ENCODE peak calls at places on chromosome 1, in six cellular contexts. R is HEK293T, Z is A549, E is GM12878, N is HepG2, J is K562. D is an unnamed sample.

GRCh38 chr1:83034846-83035245 is 964.1 kb downstream of the TTLL7 start:
- DNase-seq in E (no peak), N (no peak), R (no peak), J (no peak), Z (no peak), D (no peak)

GRCh38 chr1:30407862-30408580 is 315.4 kb downstream of the MATN1 start:
- DNase-seq in R (no peak), J (no peak), E (no peak), N (no peak), Z (no peak), D (no peak)

GRCh38 chr1:233790662-233791371 is 113.7 kb upstream of the SLC35F3 start:
- DNase-seq in R (peak), J (peak), E (peak), Z (peak), N (peak), D (peak)

GRCh38 chr1:8571200-8571984 is 246.0 kb downstream of the RERE start:
- DNase-seq in Z (peak), R (no peak), J (peak), E (no peak), N (peak), D (peak)

GRCh38 chr1:70224954-70225353 is 3.8 kb downstream of the SRSF11 start:
- DNase-seq in N (no peak), Z (no peak), E (no peak), R (no peak), J (no peak), D (no peak)

GRCh38 chr1:156673387-156674121 is 3.7 kb downstream of the NES start:
- DNase-seq in N (peak), Z (no peak), E (no peak), R (no peak), J (peak), D (peak)

GRCh38 chr1:20343149-20343936 is 52.7 kb downstream of the VWA5B1 start:
- DNase-seq in E (no peak), N (no peak), Z (no peak), J (peak), R (peak), D (no peak)

GRCh38 chr1:100358210-100358609 is 5.9 kb downstream of the CDC14A start:
- DNase-seq in R (peak), E (no peak), N (no peak), Z (peak), J (no peak), D (no peak)

GRCh38 chr1:29282924-29283803 is 46.8 kb downstream of the PTPRU start:
- DNase-seq in R (peak), N (peak), J (peak), E (no peak), Z (peak), D (peak)

GRCh38 chr1:71986181-71986580 is 296.2 kb downstream of the NEGR1 start:
- DNase-seq in R (no peak), J (no peak), Z (no peak), E (no peak), N (no peak), D (peak)

GRCh38 chr1:67563684-67564083 is 121.3 kb upstream of the GADD45A start:
- DNase-seq in Z (no peak), J (no peak), N (no peak), R (no peak), E (no peak), D (no peak)

GRCh38 chr1:39623053-39623452 is 16.4 kb downstream of the HEYL start:
- DNase-seq in Z (no peak), R (no peak), J (no peak), E (no peak), N (no peak), D (no peak)

GRCh38 chr1:10216148-10216749 is 5.9 kb downstream of the KIF1B start:
- DNase-seq in E (no peak), J (no peak), R (no peak), Z (no peak), N (no peak), D (no peak)

GRCh38 chr1:219179293-219179692 is 5.6 kb downstream of the LYPLAL1 start:
- DNase-seq in J (no peak), E (no peak), N (no peak), Z (no peak), R (no peak), D (peak)

GRCh38 chr1:93111561-93111960 is 32.5 kb downstream of the MTF2 start:
- DNase-seq in N (no peak), E (no peak), R (no peak), Z (no peak), J (no peak), D (peak)

GRCh38 chr1:31669786-31670582 is 25.3 kb upstream of the PEF1 start:
- DNase-seq in E (no peak), R (no peak), Z (peak), J (peak), N (no peak), D (peak)

GRCh38 chr1:152870831-152871730 is 7.0 kb upstream of the SMCP start:
- DNase-seq in E (no peak), Z (peak), R (peak), N (peak), J (peak), D (peak)

GRCh38 chr1:97980530-97980929 is 59.7 kb upstream of the DPYD start:
- DNase-seq in N (no peak), Z (no peak), E (no peak), J (no peak), R (no peak), D (no peak)

GRCh38 chr1:109655624-109656519 is at the start of gene GSTM4:
- DNase-seq in N (peak), R (peak), Z (peak), J (peak), E (peak), D (peak)

GRCh38 chr1:28044399-28044798 is 44.0 kb downstream of the EYA3 start:
- DNase-seq in J (no peak), N (no peak), Z (no peak), R (no peak), E (no peak), D (no peak)

GRCh38 chr1:160954158-160955104 is at the start of gene ITLN2:
- DNase-seq in E (peak), J (peak), R (peak), Z (peak), N (peak), D (peak)

GRCh38 chr1:111179968-111180533 is 20.4 kb downstream of the DENND2D start:
- DNase-seq in J (no peak), N (no peak), E (no peak), R (no peak), Z (no peak), D (no peak)

GRCh38 chr1:67339623-67340343 is 32.1 kb downstream of the IL12RB2 start:
- DNase-seq in Z (peak), N (no peak), R (peak), J (peak), E (peak), D (peak)

GRCh38 chr1:148264374-148265276 is 112.5 kb upstream of the NBPF11 start:
- DNase-seq in Z (peak), E (no peak), J (peak), R (peak), N (no peak), D (peak)

GRCh38 chr1:228101994-228102790 is 933 bp downstream of the C1orf35 start:
- DNase-seq in J (peak), Z (peak), R (peak), N (no peak), E (no peak), D (no peak)
- TF ChIP-seq BHLHE40 in J (no peak), Z (no peak), R (no peak), N (no peak), E (no peak), D (no peak)

GRCh38 chr1:41474490-41475271 is 9.8 kb downstream of the EDN2 start:
- DNase-seq in N (no peak), Z (no peak), J (no peak), E (no peak), R (no peak), D (no peak)
- TF ChIP-seq BHLHE40 in N (no peak), Z (no peak), J (no peak), E (no peak), R (no peak), D (no peak)

DNA sequence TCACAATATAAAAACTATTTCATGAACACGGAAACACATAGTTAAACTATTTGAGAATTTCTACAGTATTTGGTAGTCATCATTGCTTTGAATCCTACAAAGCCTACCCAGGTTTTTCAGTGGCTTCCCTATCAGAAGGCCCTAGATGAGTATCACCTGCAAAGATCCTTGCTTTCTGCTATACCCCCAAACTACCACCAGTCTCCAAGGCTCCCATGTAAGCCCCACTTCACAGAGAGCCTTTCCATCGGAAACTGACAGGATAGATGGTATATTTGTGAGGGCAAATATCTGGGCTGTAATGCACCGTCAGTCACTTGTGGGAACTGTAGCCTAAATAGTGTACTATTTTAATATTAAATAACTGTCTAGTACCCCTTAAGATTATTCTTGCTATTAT is 674.3 kb downstream of the BRINP3 start:
- DNase-seq in N (no peak), R (peak), J (no peak), Z (no peak), E (no peak), D (no peak)
- TF ChIP-seq BHLHE40 in N (no peak), R (no peak), J (no peak), Z (no peak), E (no peak), D (no peak)

GRCh38 chr1:53642215-53642555 is 96.8 kb downstream of the GLIS1 start:
- DNase-seq in E (no peak), N (no peak), Z (no peak), R (no peak), J (no peak), D (no peak)

GRCh38 chr1:53643061-53643880 is 95.7 kb downstream of the GLIS1 start:
- DNase-seq in R (no peak), E (no peak), N (no peak), Z (no peak), J (no peak), D (no peak)

GRCh38 chr1:53641481-53642214 is 97.3 kb downstream of the GLIS1 start:
- DNase-seq in Z (no peak), N (no peak), R (no peak), E (no peak), J (no peak), D (no peak)

GRCh38 chr1:53643881-53644390 is 95.0 kb downstream of the GLIS1 start:
- DNase-seq in N (no peak), Z (no peak), J (no peak), E (no peak), R (no peak), D (no peak)

DNA sequence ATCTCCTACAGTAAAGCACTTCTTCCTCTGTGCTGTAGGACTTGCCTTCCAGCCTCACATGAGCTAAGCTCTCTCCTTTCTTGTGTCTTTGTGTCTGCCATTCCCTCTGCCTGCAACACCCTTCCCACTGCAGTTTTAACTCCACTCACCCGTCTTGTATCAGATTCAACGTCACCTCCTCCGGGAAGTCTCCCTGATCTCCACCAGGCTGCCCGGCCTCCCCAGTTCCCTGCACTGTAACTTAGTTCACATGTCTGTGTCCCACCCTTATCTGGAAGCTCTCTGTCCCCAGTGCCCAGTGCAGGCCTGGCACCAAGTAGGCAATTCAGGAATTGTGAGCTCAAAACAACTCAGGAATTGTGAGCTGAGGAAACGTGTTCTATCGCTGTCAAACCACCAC is 96.4 kb downstream of the GLIS1 start:
- DNase-seq in J (no peak), N (no peak), Z (no peak), R (no peak), E (no peak), D (no peak)
- TF ChIP-seq BHLHE40 in J (no peak), N (no peak), Z (no peak), R (no peak), E (no peak), D (no peak)

GRCh38 chr1:243508303-243508713 is 252.5 kb downstream of the SDCCAG8 start:
- DNase-seq in Z (no peak), N (no peak), R (no peak), J (no peak), E (no peak), D (no peak)
- TF ChIP-seq BHLHE40 in Z (no peak), N (no peak), R (no peak), J (no peak), E (no peak), D (no peak)

DNA sequence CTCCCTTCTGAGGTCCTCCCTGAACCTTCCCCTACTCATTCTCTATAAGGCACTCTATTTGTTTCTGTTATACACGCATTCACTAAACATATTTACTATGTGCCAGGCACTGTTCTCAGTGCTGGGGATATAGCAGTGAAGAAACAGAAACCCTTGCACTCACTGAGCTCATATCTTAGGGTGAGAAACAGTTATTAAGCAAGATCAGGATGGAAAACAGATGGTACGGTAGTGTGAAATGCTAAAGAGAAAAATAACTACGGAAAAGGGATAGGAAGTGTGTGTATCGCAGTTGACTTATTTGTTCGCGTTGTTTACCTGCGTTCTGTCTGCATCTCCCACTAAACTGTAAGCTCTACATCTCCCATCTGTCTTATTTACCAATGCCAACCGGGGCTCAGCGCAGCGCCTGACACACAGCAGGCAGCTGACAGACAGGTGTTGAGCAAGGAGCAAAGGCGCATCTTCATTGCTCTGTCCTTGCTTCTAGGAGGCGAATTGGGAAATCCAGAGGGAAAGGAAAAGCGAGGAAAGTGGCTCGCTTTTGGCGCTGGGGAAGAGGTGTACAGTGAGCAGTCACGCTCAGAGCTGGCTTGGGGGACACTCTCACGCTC is 572 bp downstream of the CYB5RL start:
- DNase-seq in Z (no peak), E (no peak), N (peak), J (no peak), R (no peak), D (no peak)
- TF ChIP-seq BHLHE40 in Z (no peak), E (no peak), N (no peak), J (no peak), R (no peak), D (no peak)

GRCh38 chr1:182614796-182615451 is 10.7 kb upstream of the RGS16 start:
- DNase-seq in Z (peak), R (peak), N (no peak), E (no peak), J (peak), D (peak)
- TF ChIP-seq BHLHE40 in Z (no peak), R (no peak), N (peak), E (peak), J (no peak), D (peak)

D was measured in IMR-90.